ENCODE peak calls at places on chromosomes 13 and 19, in eight cellular contexts. Z is tibial artery, B is HCT116, O is tibial nerve, K is lower leg skin, C is heart right ventricle, Y is pancreas, P is uterus. R is an unnamed sample.

GRCh38 chr19:29525901-29526729 is at the start of gene VSTM2B:
- DNase-seq in C (no peak), B (no peak), Z (no peak), P (no peak), O (no peak), Y (peak), K (no peak), R (no peak)

GRCh38 chr13:101301053-101301452 is 115.3 kb downstream of the NALCN start:
- DNase-seq in Y (no peak), K (no peak), P (no peak), C (no peak), O (no peak), Z (no peak), B (no peak), R (no peak)

GRCh38 chr19:41813911-41814310 is 17.5 kb downstream of the CEACAM3 start:
- DNase-seq in K (no peak), Z (no peak), B (no peak), Y (no peak), P (no peak), O (no peak), C (no peak), R (no peak)

GRCh38 chr19:13748169-13748884 is 16.0 kb upstream of the MRI1 start:
- DNase-seq in Z (no peak), Y (no peak), B (no peak), P (no peak), K (no peak), C (no peak), O (no peak), R (peak)

GRCh38 chr19:43820098-43820860 is 6.8 kb upstream of the ZNF283 start:
- DNase-seq in C (peak), P (peak), B (no peak), O (no peak), K (no peak), Y (no peak), Z (no peak), R (no peak)

GRCh38 chr19:18429717-18430416 is 8.1 kb downstream of the ISYNA1 start:
- DNase-seq in K (no peak), Z (no peak), C (no peak), P (no peak), Y (peak), B (no peak), O (no peak), R (no peak)

GRCh38 chr19:12665646-12666304 is 767 bp downstream of the MAN2B1 start:
- DNase-seq in Z (no peak), K (no peak), Y (no peak), B (no peak), P (no peak), C (no peak), O (no peak), R (no peak)

GRCh38 chr13:57633950-57634828 is 2.6 kb downstream of the PCDH17 start:
- DNase-seq in Y (peak), K (no peak), B (no peak), P (no peak), O (no peak), Z (peak), C (peak), R (peak)

GRCh38 chr13:35953537-35954206 is 177.5 kb downstream of the DCLK1 start:
- DNase-seq in Z (peak), K (peak), B (peak), C (peak), P (peak), Y (no peak), O (peak), R (no peak)

GRCh38 chr13:113582841-113583631 is 1.5 kb upstream of the TFDP1 start:
- DNase-seq in P (peak), Z (peak), Y (peak), C (no peak), B (no peak), K (peak), O (no peak), R (no peak)

GRCh38 chr19:48361912-48362311 is 1.8 kb downstream of the TMEM143 start:
- DNase-seq in K (no peak), Y (no peak), P (no peak), O (no peak), Z (no peak), B (no peak), C (no peak), R (no peak)

DNA sequence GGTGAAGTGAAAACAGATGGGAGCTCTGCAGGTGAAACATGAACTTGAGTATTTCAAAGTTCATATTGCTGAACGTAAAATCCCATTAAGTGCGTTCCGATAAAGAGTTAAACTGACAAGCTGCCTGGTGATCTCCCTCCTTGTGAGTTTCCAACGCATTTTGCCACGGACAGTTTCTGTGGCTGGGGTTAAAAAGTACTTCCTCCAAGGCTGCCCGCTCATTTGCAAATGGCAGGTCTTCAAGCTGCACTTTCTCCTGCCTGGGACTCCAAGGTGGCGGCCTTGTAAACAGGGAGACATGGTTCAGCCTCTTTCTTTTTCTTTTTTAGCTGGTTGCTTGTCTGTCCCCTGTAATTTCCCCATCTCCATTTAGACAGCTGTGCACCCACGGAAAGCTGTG is 450.5 kb downstream of the FGF9 start:
- DNase-seq in K (no peak), P (no peak), C (no peak), Z (no peak), O (no peak), B (no peak), Y (no peak), R (no peak)
- TF ChIP-seq CTCF in K (no peak), P (no peak), C (no peak), Z (no peak), O (no peak), B (no peak), Y (no peak), R (no peak)

GRCh38 chr13:93714171-93714570 is 487.6 kb downstream of the GPC6 start:
- DNase-seq in P (no peak), B (no peak), O (no peak), Z (no peak), C (no peak), K (no peak), Y (no peak), R (no peak)
- TF ChIP-seq CTCF in P (no peak), B (no peak), O (no peak), Z (no peak), C (no peak), K (no peak), Y (no peak), R (no peak)

GRCh38 chr19:16325161-16325527 is 518 bp downstream of the KLF2 start:
- DNase-seq in K (peak), P (peak), C (no peak), Y (no peak), O (no peak), B (no peak), Z (peak), R (no peak)
- TF ChIP-seq CTCF in K (no peak), P (no peak), C (no peak), Y (no peak), O (no peak), B (no peak), Z (no peak), R (no peak)

DNA sequence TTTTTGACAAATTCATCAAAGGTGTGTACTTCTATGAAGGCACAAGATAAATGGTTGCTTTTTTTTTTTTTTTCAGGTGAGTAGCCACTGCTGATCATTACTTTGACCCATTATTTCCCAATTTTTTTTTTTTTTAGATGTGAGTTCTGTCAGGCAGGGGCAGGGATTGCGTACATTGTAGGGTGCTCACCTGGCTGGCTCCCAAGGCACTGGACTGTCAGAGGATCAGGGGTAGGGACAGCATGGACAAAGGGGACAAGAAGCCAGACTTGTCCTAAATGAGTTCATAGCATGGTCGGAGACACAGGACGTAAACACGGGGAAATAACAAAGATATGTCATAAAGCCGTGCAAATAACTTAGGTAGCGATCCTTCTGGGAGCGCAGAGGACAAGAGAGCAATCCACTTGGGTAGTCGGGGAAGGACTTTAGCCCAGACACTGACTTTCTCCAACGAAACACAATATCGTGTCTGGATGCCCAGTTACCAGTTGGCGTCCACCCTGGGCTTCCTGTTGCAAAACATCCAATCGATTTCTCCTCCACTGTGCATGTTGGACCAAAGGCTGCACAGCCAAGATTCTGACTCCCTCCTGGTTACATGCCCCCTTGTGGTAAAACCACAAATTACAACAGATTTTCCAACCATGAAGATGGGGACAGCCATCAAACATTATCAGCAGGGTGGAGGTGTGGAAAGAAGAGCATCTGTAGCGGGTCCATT is 27.5 kb upstream of the KATNAL1 start:
- DNase-seq in C (no peak), O (no peak), Y (no peak), B (peak), Z (no peak), P (no peak), K (no peak), R (no peak)
- TF ChIP-seq CTCF in C (peak), O (no peak), Y (peak), B (peak), Z (peak), P (no peak), K (no peak), R (peak)

DNA sequence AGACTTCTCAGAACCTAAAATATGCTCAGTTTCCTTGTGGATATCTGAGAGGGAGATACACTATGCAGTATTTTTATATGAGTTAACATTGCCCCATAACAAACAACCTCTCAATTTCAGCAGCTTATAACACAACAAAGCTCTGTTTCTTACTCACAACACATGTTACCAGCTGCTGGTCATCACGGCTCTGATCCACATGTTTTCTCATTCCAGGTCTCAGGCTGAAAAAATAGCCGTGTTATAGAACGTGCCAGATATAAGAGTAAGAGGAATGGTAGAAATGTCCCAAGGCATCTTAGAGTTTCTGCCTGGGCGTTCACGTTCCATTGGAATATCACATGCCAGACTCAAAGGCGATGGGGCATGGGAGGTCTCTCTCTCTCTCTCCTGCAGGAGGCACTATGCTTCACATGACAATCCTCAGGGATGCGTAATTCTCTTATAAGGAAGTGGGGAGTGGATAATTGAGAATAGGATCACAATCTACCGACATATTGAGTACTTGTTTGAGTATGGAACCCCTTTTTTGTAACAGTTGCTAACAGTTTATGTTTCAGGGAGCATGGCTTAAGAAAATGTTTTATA is 246.6 kb downstream of the NHLRC3 start:
- DNase-seq in O (no peak), P (no peak), C (no peak), K (no peak), B (no peak), Y (no peak), Z (no peak), R (no peak)
- TF ChIP-seq CTCF in O (no peak), P (no peak), C (peak), K (no peak), B (peak), Y (no peak), Z (no peak), R (no peak)

DNA sequence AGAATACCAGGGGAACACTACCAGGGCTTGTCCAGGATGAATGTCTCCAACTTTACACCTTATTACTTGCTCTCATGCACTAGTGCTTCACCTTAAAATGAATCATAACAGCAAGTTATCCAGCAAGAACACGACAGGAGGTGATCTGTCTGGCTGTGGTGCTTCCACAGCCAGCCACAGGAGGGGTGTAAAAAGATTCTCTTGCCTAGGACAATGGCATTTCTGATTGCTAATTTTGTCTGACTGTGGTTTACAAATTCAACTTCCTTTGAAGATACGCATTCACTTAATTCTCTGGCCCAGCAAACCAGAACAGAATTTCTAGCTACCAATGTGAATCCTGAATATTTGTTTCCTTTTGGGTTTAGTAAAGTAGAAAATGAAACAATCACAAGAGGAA is 23.1 kb upstream of the COG3 start:
- DNase-seq in K (peak), B (no peak), Y (no peak), P (no peak), Z (no peak), C (no peak), O (no peak), R (no peak)
- TF ChIP-seq CTCF in K (no peak), B (peak), Y (no peak), P (no peak), Z (no peak), C (no peak), O (no peak), R (no peak)

GRCh38 chr13:39415403-39415802 is 187.6 kb downstream of the LHFPL6 start:
- DNase-seq in P (peak), O (no peak), C (peak), Z (peak), Y (peak), K (no peak), B (peak), R (no peak)
- TF ChIP-seq CTCF in P (peak), O (no peak), C (peak), Z (peak), Y (no peak), K (no peak), B (peak), R (peak)